ENCODE peak calls at places on chromosome 18, in eight cellular contexts. T, X, M, Z, H, R, G and U are unnamed samples.
A peak's percentile ranks its signal among the peaks of the same experiment; 100 is the strongest.

GRCh38 chr18:9079863-9080528 is 22.5 kb upstream of the NDUFV2 start:
- DNase-seq in T (no peak), X (no peak), M (peak; percentile 54), Z (no peak), H (no peak), R (no peak), G (no peak), U (no peak)

GRCh38 chr18:27413495-27414401 is 228.6 kb upstream of the CHST9 start:
- DNase-seq in T (no peak), X (no peak), M (no peak), Z (no peak), H (no peak), R (no peak), G (no peak), U (no peak)

GRCh38 chr18:65221736-65222135 is 529.1 kb upstream of the CDH7 start:
- DNase-seq in T (no peak), X (no peak), M (no peak), Z (no peak), H (no peak), R (no peak), G (no peak), U (no peak)

GRCh38 chr18:55479656-55480420 is 108.2 kb downstream of the TCF4 start:
- DNase-seq in T (no peak), X (no peak), M (no peak), Z (no peak), H (no peak), R (no peak), G (no peak), U (no peak)

GRCh38 chr18:76756491-76757288 is 65.7 kb upstream of the ZNF236 start:
- DNase-seq in T (no peak), X (no peak), M (no peak), Z (no peak), H (no peak), R (no peak), G (no peak), U (no peak)

GRCh38 chr18:51110073-51110797 is 80.2 kb downstream of the SMAD4 start:
- DNase-seq in T (peak; percentile 63), X (peak; percentile 21), M (peak; percentile 45), Z (peak; percentile 89), H (no peak), R (peak; percentile 85), G (peak; percentile 96), U (peak; percentile 88)

GRCh38 chr18:63757541-63757940 is 17.7 kb upstream of the SERPINB7 start:
- DNase-seq in T (no peak), X (no peak), M (no peak), Z (no peak), H (no peak), R (no peak), G (no peak), U (no peak)

GRCh38 chr18:61922435-61922834 is 29.6 kb upstream of the RNF152 start:
- DNase-seq in T (no peak), X (no peak), M (no peak), Z (no peak), H (no peak), R (no peak), G (no peak), U (no peak)

GRCh38 chr18:59456657-59457056 is 97.6 kb upstream of the LMAN1 start:
- DNase-seq in T (no peak), X (no peak), M (no peak), Z (no peak), H (no peak), R (no peak), G (no peak), U (no peak)

GRCh38 chr18:52979888-52980287 is 639.9 kb downstream of the DCC start:
- DNase-seq in T (no peak), X (no peak), M (no peak), Z (no peak), H (no peak), R (no peak), G (no peak), U (no peak)

GRCh38 chr18:37476182-37476581 is 89.4 kb downstream of the CELF4 start:
- DNase-seq in T (peak; percentile 31), X (no peak), M (peak; percentile 27), Z (peak; percentile 54), H (no peak), R (peak; percentile 12), G (peak; percentile 84), U (no peak)

GRCh38 chr18:45785015-45785597 is 40.4 kb upstream of the SIGLEC15 start:
- DNase-seq in T (no peak), X (no peak), M (no peak), Z (no peak), H (no peak), R (no peak), G (no peak), U (no peak)

GRCh38 chr18:63154350-63155152 is 165.0 kb downstream of the BCL2 start:
- DNase-seq in T (no peak), X (no peak), M (no peak), Z (no peak), H (no peak), R (no peak), G (no peak), U (no peak)

GRCh38 chr18:57603871-57604270 is 17.4 kb upstream of the FECH start:
- DNase-seq in T (no peak), X (no peak), M (no peak), Z (no peak), H (no peak), R (no peak), G (no peak), U (no peak)

GRCh38 chr18:75810481-75810880 is 383.0 kb upstream of the SMIM21 start:
- DNase-seq in T (no peak), X (no peak), M (no peak), Z (no peak), H (no peak), R (no peak), G (no peak), U (no peak)

GRCh38 chr18:70310560-70311320 is 21.9 kb downstream of the SOCS6 start:
- DNase-seq in T (no peak), X (no peak), M (no peak), Z (no peak), H (no peak), R (no peak), G (no peak), U (no peak)

GRCh38 chr18:51059969-51060368 is 30.0 kb downstream of the SMAD4 start:
- DNase-seq in T (no peak), X (no peak), M (no peak), Z (no peak), H (no peak), R (no peak), G (no peak), U (no peak)

GRCh38 chr18:79862562-79862961 is 64.8 kb downstream of the KCNG2 start:
- DNase-seq in T (no peak), X (no peak), M (no peak), Z (no peak), H (no peak), R (no peak), G (peak; percentile 21), U (no peak)

GRCh38 chr18:46560671-46561045 is 96.4 kb downstream of the LOXHD1 start:
- DNase-seq in T (no peak), X (no peak), M (no peak), Z (no peak), H (no peak), R (no peak), G (no peak), U (no peak)

GRCh38 chr18:21443776-21444464 is 156.6 kb downstream of the ESCO1 start:
- DNase-seq in T (no peak), X (no peak), M (no peak), Z (no peak), H (no peak), R (no peak), G (no peak), U (no peak)

GRCh38 chr18:66867653-66868052 is 263.8 kb upstream of the CDH19 start:
- DNase-seq in T (no peak), X (no peak), M (no peak), Z (no peak), H (no peak), R (no peak), G (no peak), U (no peak)

GRCh38 chr18:42471886-42472285 is 516.9 kb downstream of the PIK3C3 start:
- DNase-seq in T (no peak), X (no peak), M (no peak), Z (no peak), H (no peak), R (no peak), G (no peak), U (no peak)

GRCh38 chr18:69617888-69618287 is 217.2 kb downstream of the DOK6 start:
- DNase-seq in T (no peak), X (no peak), M (no peak), Z (peak; percentile 64), H (no peak), R (no peak), G (no peak), U (no peak)

GRCh38 chr18:79030680-79031079 is 38.5 kb upstream of the ATP9B start:
- DNase-seq in T (no peak), X (no peak), M (no peak), Z (no peak), H (no peak), R (no peak), G (no peak), U (no peak)

GRCh38 chr18:61822879-61823278 is 69.9 kb downstream of the RNF152 start:
- DNase-seq in T (no peak), X (no peak), M (no peak), Z (no peak), H (no peak), R (no peak), G (no peak), U (no peak)

GRCh38 chr18:69935319-69936190 is 12.1 kb downstream of the CD226 start:
- DNase-seq in T (no peak), X (no peak), M (no peak), Z (no peak), H (no peak), R (peak; percentile 82), G (no peak), U (peak; percentile 92)

GRCh38 chr18:25061345-25061744 is 290.6 kb downstream of the ZNF521 start:
- DNase-seq in T (no peak), X (no peak), M (no peak), Z (no peak), H (no peak), R (no peak), G (no peak), U (no peak)